ENCODE peak calls at places on chromosomes 3 and 15, in four cellular contexts. K is OCI-LY7, Y is GM23248, D is PC-3. R is an unnamed sample. For H3K9me2 and H3K4me1, the result is how much of the 10 kb centered on the place peaks cover.

GRCh38 chr3:138945646-138946553 is 1.0 kb downstream of the FOXL2 start:
- DNase-seq in K (no peak), Y (peak), D (no peak), R (no peak)

GRCh38 chr15:56832125-56832524 is 86.3 kb upstream of the TCF12 start:
- DNase-seq in K (no peak), Y (peak), D (peak), R (no peak)

GRCh38 chr15:39472661-39473657 is 107.9 kb upstream of the THBS1 start:
- DNase-seq in K (no peak), Y (peak), D (no peak), R (no peak)

GRCh38 chr3:195762611-195763247 is 42.0 kb downstream of the MUC20 start:
- DNase-seq in K (no peak), Y (no peak), D (no peak), R (no peak)

GRCh38 chr3:95356764-95357501 is 1294.1 kb downstream of the NSUN3 start:
- DNase-seq in K (no peak), Y (no peak), D (no peak), R (no peak)

GRCh38 chr3:120471643-120472042 is 20.9 kb upstream of the FSTL1 start:
- DNase-seq in K (no peak), Y (peak), D (peak), R (no peak)

GRCh38 chr15:93829115-93829849 is 402.1 kb upstream of the MCTP2 start:
- DNase-seq in K (no peak), Y (peak), D (peak), R (peak)

GRCh38 chr3:120558784-120559227 is 37.3 kb upstream of the NDUFB4 start:
- DNase-seq in K (peak), Y (peak), D (peak), R (peak)

GRCh38 chr3:131421301-131421700 is 39.7 kb downstream of the NUDT16 start:
- DNase-seq in K (no peak), Y (no peak), D (no peak), R (no peak)

GRCh38 chr15:63466378-63467192 is 37.8 kb upstream of the USP3 start:
- DNase-seq in K (peak), Y (peak), D (peak), R (peak)

GRCh38 chr3:14289590-14290453 is 111.2 kb downstream of the LSM3 start:
- DNase-seq in K (no peak), Y (peak), D (peak), R (no peak)

GRCh38 chr15:82894971-82895520 is 57.5 kb downstream of the HOMER2 start:
- DNase-seq in K (no peak), Y (peak), D (no peak), R (no peak)

DNA sequence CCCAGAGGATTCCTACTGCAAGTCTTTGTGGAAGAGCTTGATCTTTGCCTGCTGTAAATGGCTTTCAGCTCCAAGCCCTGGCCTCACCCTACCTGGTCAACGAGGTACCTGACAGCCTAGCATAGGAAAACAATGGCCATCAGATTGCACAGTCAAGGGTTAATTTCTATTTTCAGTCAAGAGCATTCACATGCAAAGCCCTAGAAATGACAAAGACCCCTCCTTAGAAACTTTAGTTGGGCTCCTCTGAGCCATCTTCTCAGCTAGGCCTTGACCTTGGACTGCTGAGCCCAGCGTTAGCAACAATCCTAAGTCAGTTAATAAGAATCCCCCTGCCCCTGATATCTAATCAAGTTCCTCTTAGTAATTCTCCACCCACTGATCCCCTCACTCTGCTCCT is 18.5 kb downstream of the MESD start:
- DNase-seq in K (no peak), Y (no peak), D (no peak), R (no peak)
- H3K9me2 ChIP-seq in K (under half), Y (under half), D (under half), R (under half)

DNA sequence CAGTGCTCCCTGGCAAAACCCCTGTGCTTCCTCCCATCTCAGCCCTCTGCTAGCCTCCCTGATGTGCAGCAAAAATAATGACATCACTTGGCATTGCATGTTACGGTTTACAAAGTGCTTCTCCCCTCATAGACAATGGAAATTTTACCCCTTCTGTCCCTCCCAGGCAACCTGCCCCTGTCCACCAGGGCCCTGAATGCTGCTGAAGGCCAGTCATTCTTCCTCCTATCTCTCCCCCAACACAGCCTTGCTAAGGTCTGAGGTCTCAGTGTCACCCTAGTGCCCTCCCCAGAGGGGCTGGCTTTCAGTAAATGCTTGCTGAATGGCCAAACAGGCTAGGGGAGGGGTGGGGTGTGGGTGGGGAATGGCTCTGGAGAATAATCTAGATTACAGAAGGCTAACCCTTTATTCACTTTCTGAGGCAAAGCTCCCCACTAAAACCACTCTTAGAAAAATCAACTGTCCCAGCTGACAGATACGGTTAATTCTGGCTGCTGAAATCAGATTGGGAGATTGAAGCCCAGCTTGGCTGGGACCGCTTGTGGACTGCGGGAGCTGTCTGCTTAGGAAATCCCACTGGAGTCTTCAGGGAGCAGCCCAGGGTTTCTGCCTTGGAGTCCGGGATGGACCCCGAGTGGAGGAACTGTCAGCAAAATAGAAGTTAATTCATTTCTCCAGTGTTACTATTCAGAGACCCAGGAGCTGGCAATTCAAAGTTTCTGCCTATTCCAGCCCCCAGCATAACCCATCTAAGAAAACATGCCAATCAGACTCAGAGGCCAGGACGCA is 22.9 kb downstream of the ANP32A start:
- DNase-seq in K (no peak), Y (no peak), D (no peak), R (no peak)
- H3K4me1 ChIP-seq in K (half or more), Y (under half), D (under half), R (under half)

GRCh38 chr15:52680756-52681155 is 1.6 kb upstream of the ATOSA start:
- DNase-seq in K (peak), Y (no peak), D (no peak), R (no peak)

GRCh38 chr15:52681441-52681840 is 2.3 kb upstream of the ATOSA start:
- DNase-seq in K (peak), Y (no peak), D (no peak), R (no peak)

GRCh38 chr15:52679232-52680040 is at the start of gene ATOSA:
- DNase-seq in K (peak), Y (peak), D (peak), R (peak)

GRCh38 chr15:52678468-52679231 is 538 bp downstream of the ATOSA start:
- DNase-seq in K (peak), Y (peak), D (peak), R (peak)

DNA sequence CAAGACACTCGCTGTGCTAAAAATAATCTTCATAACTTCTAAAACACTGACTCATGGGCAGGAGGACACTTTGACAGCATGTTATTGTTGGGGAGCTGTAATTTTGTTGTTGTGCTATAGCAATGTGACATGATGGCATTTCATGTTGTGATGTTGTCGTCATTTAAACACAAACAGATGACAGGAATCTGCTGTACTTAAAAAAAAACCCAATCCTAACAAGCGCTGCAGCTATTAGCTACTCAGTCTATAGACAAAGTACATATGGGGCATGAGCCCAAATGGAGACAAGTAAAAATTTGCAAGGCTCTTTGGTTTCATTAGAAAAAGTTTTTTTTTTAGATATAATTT is 828 bp upstream of the ATOSA start:
- DNase-seq in K (peak), Y (peak), D (no peak), R (no peak)
- H3K4me3 ChIP-seq in K (peak), Y (peak), D (peak), R (peak)

DNA sequence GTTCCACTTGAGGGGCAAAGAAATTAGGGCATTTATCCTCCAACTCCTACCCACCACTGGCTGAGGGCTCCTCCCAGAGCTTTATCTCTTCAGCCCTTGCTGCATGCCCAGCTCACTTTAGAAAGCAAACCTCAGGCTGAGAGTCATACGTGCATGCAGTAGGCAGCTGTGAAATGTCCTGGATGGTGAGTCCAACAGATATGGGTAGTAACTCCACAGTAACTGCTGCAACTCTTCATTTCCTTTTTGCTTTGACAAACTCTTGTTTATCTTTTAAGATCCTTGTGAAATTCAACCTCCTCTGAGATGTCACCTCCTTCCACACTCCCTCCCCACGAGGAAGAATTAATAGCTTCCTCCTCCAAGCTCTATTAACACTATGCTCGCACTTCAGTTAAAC is 35.9 kb upstream of the CTNNB1 start:
- DNase-seq in K (no peak), Y (no peak), D (no peak), R (no peak)
- H3K9me2 ChIP-seq in K (under half), Y (under half), D (under half), R (under half)

GRCh38 chr3:31565288-31565687 is 32.6 kb downstream of the STT3B start:
- DNase-seq in K (no peak), Y (peak), D (no peak), R (no peak)
- H3K4me1 ChIP-seq in K (under half), Y (under half), D (under half), R (under half)

GRCh38 chr15:60119101-60119500 is 115.0 kb downstream of the FOXB1 start:
- DNase-seq in K (no peak), Y (no peak), D (no peak), R (no peak)
- H3K4me3 ChIP-seq in K (no peak), Y (no peak), D (no peak), R (no peak)

DNA sequence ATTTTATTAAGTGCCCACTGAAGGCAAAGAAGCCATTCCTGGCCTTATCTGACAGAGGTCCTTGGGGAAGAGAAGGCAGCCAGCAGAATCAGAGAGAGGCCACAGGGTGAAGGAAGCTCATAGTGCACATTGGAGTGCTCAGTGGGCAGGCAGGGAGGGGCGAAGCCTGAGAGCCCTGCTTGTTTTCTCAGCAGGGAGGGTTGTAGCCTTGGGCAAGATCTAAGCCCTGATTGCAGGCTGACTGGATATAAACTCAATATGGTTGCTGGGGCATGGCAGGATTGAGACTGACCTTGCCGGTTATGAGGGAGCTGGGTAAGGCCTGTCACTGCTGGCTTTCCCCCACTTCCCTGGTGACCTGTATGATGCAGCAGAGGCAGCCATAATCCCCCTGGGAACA is 7.5 kb upstream of the IGSF11 start:
- DNase-seq in K (no peak), Y (no peak), D (no peak), R (no peak)
- H3K9me2 ChIP-seq in K (under half), Y (under half), D (under half), R (under half)

DNA sequence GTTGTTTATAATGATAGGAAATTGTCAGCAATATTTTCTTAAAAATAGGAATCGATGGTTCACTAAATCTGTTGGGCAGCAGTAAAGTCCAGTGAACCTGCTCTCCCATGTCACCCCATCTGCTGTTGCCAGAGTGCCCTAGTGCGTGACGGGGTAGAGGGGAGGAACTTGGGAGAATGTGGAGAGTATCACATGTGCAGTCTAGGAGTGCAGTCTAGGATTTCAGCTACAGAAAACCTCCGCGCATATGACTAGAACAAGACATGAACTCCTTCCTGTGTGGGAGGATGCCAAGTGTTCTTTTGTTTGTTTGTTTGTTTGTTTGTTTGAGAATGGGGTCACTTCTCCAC is 74.6 kb upstream of the ACAD9 start:
- DNase-seq in K (no peak), Y (no peak), D (no peak), R (no peak)
- H3K4me1 ChIP-seq in K (under half), Y (under half), D (under half), R (under half)

GRCh38 chr3:63951492-63951891 is 39.3 kb upstream of the SCAANT1 start:
- DNase-seq in K (no peak), Y (no peak), D (no peak), R (no peak)

GRCh38 chr3:63950698-63951097 is 38.5 kb upstream of the SCAANT1 start:
- DNase-seq in K (no peak), Y (no peak), D (no peak), R (no peak)

GRCh38 chr3:63946753-63947152 is 34.6 kb upstream of the SCAANT1 start:
- DNase-seq in K (no peak), Y (no peak), D (no peak), R (no peak)

GRCh38 chr3:63947594-63947993 is 35.4 kb upstream of the SCAANT1 start:
- DNase-seq in K (no peak), Y (no peak), D (no peak), R (no peak)

GRCh38 chr3:63948995-63949394 is 36.8 kb upstream of the SCAANT1 start:
- DNase-seq in K (no peak), Y (peak), D (no peak), R (no peak)
- H3K4me3 ChIP-seq in K (no peak), Y (no peak), D (no peak), R (no peak)

GRCh38 chr3:41164776-41165175 is 34.5 kb upstream of the CTNNB1 start:
- DNase-seq in K (no peak), Y (no peak), D (no peak), R (no peak)

GRCh38 chr3:41159581-41160189 is 39.6 kb upstream of the CTNNB1 start:
- DNase-seq in K (no peak), Y (no peak), D (peak), R (no peak)

GRCh38 chr3:41162981-41163380 is 36.3 kb upstream of the CTNNB1 start:
- DNase-seq in K (no peak), Y (no peak), D (no peak), R (no peak)

GRCh38 chr3:41158947-41159346 is 40.4 kb upstream of the CTNNB1 start:
- DNase-seq in K (no peak), Y (no peak), D (peak), R (peak)

GRCh38 chr3:41162541-41162940 is 36.8 kb upstream of the CTNNB1 start:
- DNase-seq in K (no peak), Y (no peak), D (no peak), R (no peak)
- H3K9me2 ChIP-seq in K (under half), Y (under half), D (under half), R (under half)